ENCODE peak calls at places on chromosomes 3 and 15, in six cellular contexts. B is GM06990, G is NCI-H460, S is nephron progenitor cell, E is iris pigment epithelial cell, U is HTR-8/SVneo. F is an unnamed sample.

GRCh38 chr3:173893066-173893465 is 495.5 kb downstream of the NLGN1 start:
- DNase-seq in E (peak), B (no peak), G (no peak), S (no peak), U (no peak), F (peak)

GRCh38 chr3:35616346-35616745 is 23.0 kb upstream of the ARPP21 start:
- DNase-seq in G (no peak), U (no peak), E (no peak), B (no peak), S (no peak), F (no peak)

GRCh38 chr3:47250309-47251060 is 32.1 kb downstream of the KIF9 start:
- DNase-seq in U (peak), E (peak), G (peak), S (peak), B (no peak), F (peak)

GRCh38 chr3:64444619-64445317 is 219.5 kb upstream of the PRICKLE2 start:
- DNase-seq in E (no peak), U (no peak), B (peak), S (peak), G (no peak), F (no peak)

GRCh38 chr15:90004252-90004651 is 3.1 kb downstream of the ZNF710 start:
- DNase-seq in E (no peak), G (no peak), B (no peak), U (no peak), S (no peak), F (peak)

GRCh38 chr3:157089455-157090221 is 70.3 kb downstream of the CCNL1 start:
- DNase-seq in E (peak), S (no peak), G (no peak), B (peak), U (no peak), F (peak)

GRCh38 chr3:155714295-155714718 is 30.6 kb downstream of the PLCH1 start:
- DNase-seq in U (no peak), S (peak), G (no peak), B (no peak), E (no peak), F (no peak)

GRCh38 chr3:74832925-74833324 is 218.5 kb upstream of the CNTN3 start:
- DNase-seq in S (no peak), E (no peak), G (no peak), B (no peak), U (no peak), F (no peak)

GRCh38 chr3:157700405-157700804 is 197.2 kb upstream of the VEPH1 start:
- DNase-seq in B (no peak), E (peak), S (no peak), U (no peak), G (no peak), F (no peak)

GRCh38 chr3:191047930-191048329 is 151.1 kb upstream of the OSTN start:
- DNase-seq in G (no peak), S (no peak), B (no peak), E (no peak), U (no peak), F (no peak)

F was measured in EL.